ENCODE peak calls at places on chromosome 11, in nine cellular contexts. Y is HFFc6, X is neural progenitor cell, A is tibial artery, M is adrenal gland, K is lower lobe of right lung, U is ovary, V is uterus, G is cardiac muscle cell. R is an unnamed sample.

GRCh38 chr11:13152736-13153541 is 124.7 kb upstream of the BMAL1 start:
- DNase-seq in U (no peak), K (no peak), G (peak), M (no peak), X (peak), V (no peak), Y (peak), A (no peak), R (no peak)

GRCh38 chr11:67616431-67617242 is 9.9 kb downstream of the NDUFV1 start:
- DNase-seq in X (no peak), U (no peak), A (no peak), G (no peak), V (no peak), Y (no peak), M (no peak), K (no peak), R (no peak)

GRCh38 chr11:74929431-74930363 is 19.2 kb downstream of the XRRA1 start:
- DNase-seq in V (peak), Y (peak), K (peak), M (peak), X (peak), A (peak), U (peak), G (peak), R (peak)

GRCh38 chr11:80365315-80365714 is 924.5 kb upstream of the TENM4 start:
- DNase-seq in M (no peak), V (no peak), X (peak), K (no peak), U (no peak), Y (no peak), A (no peak), G (no peak), R (no peak)

GRCh38 chr11:30919389-30920172 is 333.4 kb upstream of the MPPED2 start:
- DNase-seq in K (no peak), A (no peak), X (no peak), U (no peak), Y (no peak), G (no peak), V (no peak), M (no peak), R (no peak)

GRCh38 chr11:65538915-65539374 is 14.1 kb downstream of the SCYL1 start:
- DNase-seq in Y (no peak), M (no peak), A (no peak), U (no peak), V (no peak), K (no peak), G (no peak), X (peak), R (no peak)

GRCh38 chr11:4643682-4644081 is at the start of gene OR51E1:
- DNase-seq in U (no peak), K (no peak), V (no peak), G (no peak), A (no peak), X (no peak), Y (no peak), M (no peak), R (no peak)

GRCh38 chr11:16912607-16913006 is 101.6 kb downstream of the PLEKHA7 start:
- DNase-seq in Y (no peak), G (peak), M (no peak), U (no peak), V (no peak), X (no peak), K (no peak), A (no peak), R (no peak)

GRCh38 chr11:124193221-124193945 is 10.2 kb downstream of the OR10D3 start:
- DNase-seq in G (no peak), X (peak), M (no peak), U (no peak), A (no peak), K (no peak), Y (no peak), V (no peak), R (no peak)

GRCh38 chr11:57325735-57326048 is 940 bp upstream of the TNKS1BP1 start:
- DNase-seq in V (no peak), A (peak), G (no peak), Y (no peak), X (no peak), U (no peak), M (peak), K (peak), R (no peak)

GRCh38 chr11:9748361-9748970 is 84.6 kb downstream of the SWAP70 start:
- DNase-seq in G (peak), K (peak), X (peak), Y (peak), U (no peak), A (peak), M (peak), V (no peak), R (peak)

GRCh38 chr11:80980221-80980620 is 1539.4 kb upstream of the TENM4 start:
- DNase-seq in A (no peak), Y (no peak), G (no peak), X (no peak), M (no peak), K (no peak), V (no peak), U (no peak), R (no peak)

GRCh38 chr11:134164490-134165370 is 59.0 kb downstream of the NCAPD3 start:
- DNase-seq in U (no peak), Y (no peak), M (no peak), A (no peak), X (peak), V (no peak), G (no peak), K (no peak), R (no peak)

GRCh38 chr11:40337118-40337517 is 1122.3 kb downstream of the LRRC4C start:
- DNase-seq in M (no peak), V (no peak), A (no peak), X (no peak), K (no peak), U (no peak), Y (peak), G (no peak), R (no peak)

GRCh38 chr11:74397531-74398243 is 546 bp downstream of the PGM2L1 start:
- DNase-seq in M (peak), Y (no peak), X (peak), A (no peak), U (no peak), V (no peak), G (peak), K (peak), R (peak)

GRCh38 chr11:34565417-34566208 is 52.0 kb upstream of the ELF5 start:
- DNase-seq in A (no peak), Y (no peak), G (no peak), U (no peak), K (no peak), X (peak), V (no peak), M (no peak), R (no peak)

GRCh38 chr11:131889146-131889577 is 518.7 kb downstream of the NTM start:
- DNase-seq in M (no peak), V (peak), G (peak), A (no peak), U (no peak), Y (peak), X (peak), K (no peak), R (no peak)

GRCh38 chr11:117437041-117437790 is 109.6 kb downstream of the CEP164 start:
- DNase-seq in X (no peak), M (no peak), Y (no peak), V (no peak), K (no peak), U (no peak), G (no peak), A (peak), R (no peak)

GRCh38 chr11:117882539-117882938 is 6.1 kb upstream of the FXYD6 start:
- DNase-seq in G (peak), Y (no peak), U (no peak), V (no peak), X (no peak), K (no peak), M (peak), A (no peak), R (no peak)

GRCh38 chr11:130218501-130218900 is 58.9 kb downstream of the ST14 start:
- DNase-seq in V (no peak), K (peak), A (no peak), G (no peak), X (no peak), Y (no peak), M (peak), U (no peak), R (no peak)

GRCh38 chr11:5507177-5507576 is 2.6 kb downstream of the UBQLN3 start:
- DNase-seq in U (no peak), M (no peak), K (no peak), G (no peak), Y (no peak), X (no peak), A (no peak), V (no peak), R (no peak)

GRCh38 chr11:107752954-107753822 is 41.3 kb upstream of the SLN start:
- DNase-seq in M (no peak), K (no peak), U (no peak), Y (peak), A (no peak), V (no peak), X (no peak), G (no peak), R (no peak)

GRCh38 chr11:3929232-3929631 is 73.8 kb downstream of the STIM1 start:
- DNase-seq in X (no peak), U (no peak), Y (no peak), A (no peak), M (no peak), G (no peak), K (no peak), V (no peak), R (no peak)

GRCh38 chr11:47616726-47617416 is 22.7 kb upstream of the C1QTNF4 start:
- DNase-seq in K (no peak), A (no peak), U (peak), Y (peak), G (peak), V (peak), M (peak), X (peak), R (peak)

GRCh38 chr11:59551651-59552521 is 40.5 kb downstream of the OR4D9 start:
- DNase-seq in G (peak), X (peak), K (no peak), V (peak), Y (peak), U (peak), A (no peak), M (peak), R (no peak)

GRCh38 chr11:27429740-27430451 is 42.7 kb downstream of the LGR4 start:
- DNase-seq in K (no peak), V (no peak), X (no peak), A (no peak), G (no peak), Y (peak), M (no peak), U (no peak), R (no peak)

GRCh38 chr11:126969865-126970479 is 30.6 kb downstream of the KIRREL3 start:
- DNase-seq in K (no peak), A (no peak), X (peak), U (no peak), M (no peak), Y (peak), G (peak), V (no peak), R (no peak)

GRCh38 chr11:7673724-7674434 is 579 bp upstream of the CYB5R2 start:
- DNase-seq in U (peak), G (peak), M (no peak), A (no peak), Y (no peak), X (peak), V (peak), K (peak), R (no peak)

GRCh38 chr11:43557553-43558031 is 122.9 kb upstream of the HSD17B12 start:
- DNase-seq in U (peak), A (no peak), G (peak), K (no peak), M (no peak), V (no peak), Y (no peak), X (peak), R (no peak)

GRCh38 chr11:128522943-128523518 is 64.3 kb downstream of the ETS1 start:
- DNase-seq in U (no peak), X (no peak), K (no peak), V (no peak), A (no peak), G (no peak), M (no peak), Y (no peak), R (no peak)

GRCh38 chr11:1128333-1129142 is 29.2 kb upstream of the MUC5AC start:
- DNase-seq in Y (no peak), X (no peak), U (no peak), A (peak), M (no peak), G (no peak), K (no peak), V (no peak), R (peak)

GRCh38 chr11:78161937-78162336 is 22.5 kb upstream of the ALG8 start:
- DNase-seq in V (peak), X (no peak), A (no peak), U (peak), K (no peak), M (peak), G (no peak), Y (no peak), R (no peak)

GRCh38 chr11:22703561-22703960 is 37.1 kb downstream of the GAS2 start:
- DNase-seq in A (no peak), U (no peak), G (peak), V (no peak), M (no peak), Y (no peak), K (no peak), X (no peak), R (no peak)

GRCh38 chr11:110337570-110338193 is 41.3 kb upstream of the RDX start:
- DNase-seq in M (peak), A (no peak), K (no peak), Y (no peak), U (no peak), V (no peak), G (no peak), X (no peak), R (no peak)

GRCh38 chr11:110340427-110340826 is 44.0 kb upstream of the RDX start:
- DNase-seq in U (no peak), A (no peak), M (no peak), V (no peak), Y (no peak), X (no peak), K (no peak), G (no peak), R (no peak)

GRCh38 chr11:110339456-110339855 is 43.0 kb upstream of the RDX start:
- DNase-seq in V (no peak), U (no peak), G (no peak), K (no peak), M (no peak), X (no peak), A (no peak), Y (no peak), R (no peak)

GRCh38 chr11:110336054-110336453 is 39.6 kb upstream of the RDX start:
- DNase-seq in K (no peak), V (no peak), G (no peak), X (no peak), U (no peak), A (no peak), M (no peak), Y (no peak), R (no peak)

GRCh38 chr11:110338684-110339083 is 42.3 kb upstream of the RDX start:
- DNase-seq in M (no peak), G (no peak), K (no peak), X (no peak), U (no peak), Y (no peak), A (no peak), V (no peak), R (no peak)
- TF ChIP-seq CTCF in M (no peak), G (no peak), K (no peak), X (no peak), U (no peak), Y (no peak), A (no peak), V (no peak), R (no peak)

GRCh38 chr11:14290422-14290821 is 68.6 kb downstream of the RRAS2 start:
- DNase-seq in V (no peak), Y (no peak), X (peak), M (no peak), G (no peak), K (no peak), U (no peak), A (no peak), R (no peak)
- TF ChIP-seq CTCF in V (no peak), Y (peak), X (peak), M (no peak), G (no peak), K (no peak), U (no peak), A (no peak), R (no peak)

GRCh38 chr11:18012314-18012905 is 437 bp downstream of the SERGEF start:
- DNase-seq in M (peak), U (no peak), G (peak), A (peak), V (no peak), X (no peak), K (peak), Y (no peak), R (peak)

GRCh38 chr11:18011633-18012313 is 1.1 kb downstream of the SERGEF start:
- DNase-seq in A (no peak), M (no peak), K (no peak), Y (no peak), X (peak), G (no peak), V (no peak), U (no peak), R (no peak)

GRCh38 chr11:18013790-18014507 is 1.1 kb upstream of the SERGEF start:
- DNase-seq in K (no peak), M (no peak), V (no peak), X (peak), U (no peak), G (peak), Y (no peak), A (no peak), R (no peak)

GRCh38 chr11:18014876-18015275 is 2.0 kb upstream of the SERGEF start:
- DNase-seq in A (no peak), X (no peak), K (no peak), U (no peak), Y (no peak), M (no peak), G (no peak), V (no peak), R (no peak)

DNA sequence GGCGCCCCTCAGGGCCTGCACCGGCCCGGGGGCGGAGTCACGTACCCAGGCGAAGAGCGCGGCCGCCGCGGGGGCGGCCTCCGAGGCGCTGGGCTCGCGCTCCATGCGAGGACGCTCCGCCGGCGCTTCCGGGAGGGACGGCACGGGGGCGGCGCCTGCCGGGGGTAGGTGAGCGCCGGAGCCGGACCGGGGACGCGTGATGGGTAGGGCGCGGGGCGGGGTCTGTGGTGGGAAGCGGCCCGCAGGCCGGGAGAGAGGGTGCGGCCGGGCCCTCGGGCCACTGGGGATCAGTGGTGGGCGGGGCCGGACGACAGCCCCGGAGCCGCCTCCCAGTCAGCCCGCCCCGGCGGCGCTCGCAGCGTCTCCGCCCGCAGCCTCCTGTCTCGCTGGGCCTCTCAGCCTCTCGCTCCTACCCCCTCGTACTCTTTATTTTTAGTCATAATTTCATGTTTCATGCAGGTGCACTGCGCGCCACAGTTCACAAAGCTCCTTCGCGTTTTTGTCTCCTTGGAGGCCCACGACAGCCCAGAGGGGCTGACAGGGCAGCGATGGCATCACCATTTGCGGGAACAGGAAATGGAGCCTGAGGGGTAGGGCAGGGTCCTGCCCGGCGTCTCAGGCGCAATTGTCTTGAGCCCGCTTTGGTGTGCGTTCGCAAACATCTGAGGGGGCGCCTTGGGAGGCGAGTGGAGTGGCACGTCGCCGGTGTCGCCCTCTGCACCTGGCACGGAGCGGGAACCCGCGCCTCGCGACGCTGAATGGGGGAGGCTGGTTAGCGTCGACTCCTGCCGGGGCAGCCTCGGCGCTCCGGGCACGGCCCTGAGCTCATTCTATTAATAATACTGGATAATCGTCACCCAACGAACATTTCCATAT is at the start of gene SERGEF:
- DNase-seq in X (peak), G (peak), A (peak), M (peak), V (peak), U (peak), K (peak), Y (peak), R (peak)
- TF ChIP-seq CTCF in X (no peak), G (no peak), A (no peak), M (no peak), V (peak), U (peak), K (peak), Y (peak), R (peak)

GRCh38 chr11:26134481-26135355 is 197.2 kb upstream of the ANO3 start:
- DNase-seq in M (no peak), X (peak), Y (no peak), V (no peak), U (no peak), K (no peak), G (peak), A (no peak), R (no peak)
- TF ChIP-seq CTCF in M (peak), X (peak), Y (peak), V (no peak), U (no peak), K (no peak), G (peak), A (no peak), R (peak)

DNA sequence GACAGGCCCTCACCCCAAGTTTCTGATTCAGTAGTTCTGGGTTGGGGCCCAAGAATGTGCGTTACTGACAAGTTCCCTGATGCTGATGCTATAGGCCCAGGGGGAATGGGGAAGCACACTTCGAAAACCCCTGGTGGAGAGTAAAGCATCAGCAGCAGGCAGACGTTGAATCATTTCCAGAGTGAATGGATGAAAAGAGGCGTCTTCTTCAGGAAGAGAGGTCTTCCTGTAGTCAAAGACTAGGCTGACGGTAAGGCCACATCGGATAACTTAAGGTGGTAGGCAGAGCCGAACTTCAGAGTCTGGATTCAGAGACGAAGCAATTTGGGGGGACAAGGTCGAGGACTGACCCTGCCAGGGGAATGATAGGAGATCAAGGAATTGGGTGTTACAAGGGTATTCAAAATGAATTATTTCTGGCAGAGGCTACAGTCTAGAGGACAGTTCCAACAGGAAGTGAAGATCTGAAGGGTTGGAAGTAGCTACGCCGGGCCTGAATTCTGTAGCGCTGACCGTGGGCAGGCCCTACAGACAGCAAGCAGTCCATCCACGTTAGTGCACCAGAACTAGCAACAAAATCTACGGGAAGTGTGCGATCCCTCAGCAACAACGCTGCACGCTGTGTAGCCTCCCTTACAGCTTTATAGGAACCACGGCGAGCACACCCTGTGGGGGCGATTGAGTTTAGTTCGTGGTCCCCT is 862 bp upstream of the CENATAC start:
- DNase-seq in X (peak), V (no peak), A (no peak), G (no peak), M (no peak), K (no peak), Y (no peak), U (no peak), R (peak)
- TF ChIP-seq CTCF in X (peak), V (no peak), A (no peak), G (peak), M (no peak), K (peak), Y (peak), U (no peak), R (no peak)

GRCh38 chr11:73149105-73149504 is 7.0 kb upstream of the FCHSD2 start:
- DNase-seq in X (no peak), G (no peak), A (no peak), K (no peak), U (no peak), V (no peak), M (no peak), Y (no peak), R (no peak)
- TF ChIP-seq CTCF in X (no peak), G (no peak), A (no peak), K (no peak), U (no peak), V (no peak), M (no peak), Y (no peak), R (no peak)

R was measured in dorsolateral prefrontal cortex.